ENCODE peak calls at places on chromosome 11, in five cellular contexts. M is ovary, G is GM23248, L is colonic mucosa, I is right atrium auricular region. O is an unnamed sample. For H3K4me1, the result is how much of the 10 kb centered on the place peaks cover.

GRCh38 chr11:58060939-58061672 is 30.4 kb downstream of the OR6Q1 start:
- DNase-seq in M (no peak), G (peak), L (no peak), I (no peak), O (peak)

GRCh38 chr11:8102965-8103364 is 22.0 kb downstream of the TUB start:
- DNase-seq in M (no peak), G (no peak), L (no peak), I (no peak), O (no peak)

GRCh38 chr11:106608677-106609076 is 409.6 kb downstream of the GUCY1A2 start:
- DNase-seq in M (no peak), G (peak), L (no peak), I (no peak), O (no peak)

GRCh38 chr11:31798057-31799035 is 12.8 kb downstream of the PAX6 start:
- DNase-seq in M (no peak), G (peak), L (no peak), I (no peak), O (no peak)

GRCh38 chr11:75380245-75380644 is 19.1 kb upstream of the RPS3 start:
- DNase-seq in M (no peak), G (no peak), L (peak), I (no peak), O (no peak)

GRCh38 chr11:102599642-102600261 is 25.4 kb downstream of the MMP20 start:
- DNase-seq in M (no peak), G (peak), L (no peak), I (no peak), O (peak)

GRCh38 chr11:13955971-13956421 is 6.5 kb upstream of the SPON1 start:
- DNase-seq in M (peak), G (peak), L (peak), I (peak), O (peak)

GRCh38 chr11:61306221-61306620 is 11.1 kb upstream of the VWCE start:
- DNase-seq in M (no peak), G (no peak), L (no peak), I (no peak), O (no peak)

GRCh38 chr11:100789500-100789899 is 102.4 kb downstream of the ARHGAP42 start:
- DNase-seq in M (no peak), G (no peak), L (peak), I (no peak), O (no peak)

GRCh38 chr11:19444231-19444630 is 203.5 kb upstream of the E2F8 start:
- DNase-seq in M (no peak), G (peak), L (no peak), I (no peak), O (no peak)

GRCh38 chr11:114890076-114890475 is 211.7 kb downstream of the NXPE2 start:
- DNase-seq in M (no peak), G (no peak), L (no peak), I (no peak), O (no peak)
- H3K4me1 ChIP-seq in M (under half), G (under half), L (under half), I (under half), O (under half)

GRCh38 chr11:64341851-64342791 is 2.1 kb downstream of the CCDC88B start:
- DNase-seq in M (peak), G (peak), L (peak), I (peak), O (no peak)
- H3K4me3 ChIP-seq in M (peak), G (peak), L (peak), I (peak), O (no peak)

GRCh38 chr11:48025293-48025982 is 45.1 kb downstream of the PTPRJ start:
- DNase-seq in M (no peak), G (no peak), L (no peak), I (no peak), O (no peak)
- H3K4me1 ChIP-seq in M (under half), G (under half), L (under half), I (under half), O (under half)

GRCh38 chr11:68843703-68844312 is 2.1 kb upstream of the CPT1A start:
- DNase-seq in M (peak), G (no peak), L (peak), I (no peak), O (peak)
- H3K4me3 ChIP-seq in M (peak), G (no peak), L (peak), I (peak), O (peak)

DNA sequence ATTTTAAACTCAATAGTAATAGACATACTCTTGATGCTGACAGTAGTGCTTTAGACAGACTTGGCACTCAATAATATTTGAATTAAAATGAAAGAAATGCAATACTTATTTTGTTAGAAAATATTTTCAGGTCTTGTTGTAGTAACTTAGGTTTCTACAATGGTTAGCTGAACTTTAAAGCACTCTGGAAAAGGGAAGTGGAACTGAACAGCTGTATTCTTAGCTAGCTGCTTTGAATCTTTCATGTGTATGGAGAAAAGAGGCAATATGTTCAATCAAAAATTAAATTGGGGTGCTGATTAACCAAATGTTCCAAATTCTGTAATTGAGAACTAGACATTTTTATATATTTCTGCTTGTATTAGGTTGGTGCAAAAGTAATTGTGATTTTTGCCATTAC is 517.9 kb upstream of the RAG2 start:
- DNase-seq in M (no peak), G (no peak), L (no peak), I (no peak), O (no peak)
- H3K4me1 ChIP-seq in M (under half), G (under half), L (under half), I (under half), O (under half)

GRCh38 chr11:70201876-70202861 is 927 bp upstream of the FADD start:
- DNase-seq in M (peak), G (peak), L (no peak), I (no peak), O (no peak)
- H3K4me3 ChIP-seq in M (peak), G (peak), L (peak), I (peak), O (peak)

O was measured in Caco-2.